ENCODE peak calls at places on chromosomes 1 and 21, in five cellular contexts. C, L, I, J and O are unnamed samples.

GRCh38 chr1:92481598-92482403 is 4.9 kb downstream of the GFI1 start:
- DNase-seq in C (peak), L (peak), I (no peak), J (no peak), O (no peak)

GRCh38 chr1:54139711-54140110 is 13.1 kb downstream of the CDCP2 start:
- DNase-seq in C (no peak), L (no peak), I (no peak), J (no peak), O (no peak)

GRCh38 chr21:26177187-26177586 is 6.6 kb upstream of the APP start:
- DNase-seq in C (no peak), L (no peak), I (no peak), J (no peak), O (no peak)

GRCh38 chr1:200739499-200740290 is 1.0 kb downstream of the CAMSAP2 start:
- DNase-seq in C (peak), L (peak), I (peak), J (no peak), O (no peak)

GRCh38 chr1:29670752-29671151 is 434.4 kb downstream of the PTPRU start:
- DNase-seq in C (peak), L (no peak), I (peak), J (no peak), O (peak)

GRCh38 chr1:232751393-232752140 is 53.6 kb upstream of the MAP10 start:
- DNase-seq in C (no peak), L (no peak), I (no peak), J (no peak), O (no peak)

GRCh38 chr1:187001198-187001904 is 172.6 kb downstream of the PLA2G4A start:
- DNase-seq in C (no peak), L (no peak), I (no peak), J (no peak), O (no peak)

GRCh38 chr1:212749924-212750535 is 41.5 kb downstream of the NSL1 start:
- DNase-seq in C (no peak), L (no peak), I (no peak), J (peak), O (no peak)

GRCh38 chr1:201316556-201316955 is 33.2 kb downstream of the PKP1 start:
- DNase-seq in C (no peak), L (peak), I (no peak), J (no peak), O (no peak)

DNA sequence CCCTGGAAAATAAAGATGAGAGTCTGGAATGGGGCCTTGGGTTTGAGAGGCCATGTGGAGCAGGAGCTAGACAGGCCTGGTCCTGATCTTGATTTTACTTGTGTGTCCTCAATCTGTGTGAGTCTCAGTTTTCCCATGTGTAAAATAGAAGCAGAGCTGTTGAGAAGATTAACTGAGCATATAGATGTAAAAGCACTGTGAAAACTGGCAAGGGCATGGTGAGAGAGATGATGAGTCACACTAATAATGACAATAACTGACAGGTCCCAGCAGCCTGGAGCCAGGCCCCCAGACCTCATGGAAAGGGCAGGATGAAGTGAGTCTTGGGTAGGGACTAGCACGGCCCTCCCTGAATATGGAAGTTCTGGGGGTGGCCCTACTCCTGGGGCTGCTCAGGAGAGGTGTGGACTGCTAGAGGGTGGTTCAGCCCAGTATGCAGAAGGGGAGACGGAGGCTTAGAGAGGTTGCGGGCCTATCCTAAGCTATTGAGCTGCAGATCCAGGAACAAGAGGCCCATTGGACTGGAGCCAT is 2.8 kb upstream of the AHDC1 start:
- DNase-seq in C (no peak), L (peak), I (no peak), J (no peak), O (no peak)
- TF ChIP-seq CTCF in C (no peak), L (no peak), I (no peak), J (no peak), O (peak)

GRCh38 chr1:18921506-18922251 is 19.3 kb upstream of the ALDH4A1 start:
- DNase-seq in C (no peak), L (no peak), I (no peak), J (no peak), O (no peak)
- TF ChIP-seq CTCF in C (no peak), L (no peak), I (no peak), J (no peak), O (no peak)

DNA sequence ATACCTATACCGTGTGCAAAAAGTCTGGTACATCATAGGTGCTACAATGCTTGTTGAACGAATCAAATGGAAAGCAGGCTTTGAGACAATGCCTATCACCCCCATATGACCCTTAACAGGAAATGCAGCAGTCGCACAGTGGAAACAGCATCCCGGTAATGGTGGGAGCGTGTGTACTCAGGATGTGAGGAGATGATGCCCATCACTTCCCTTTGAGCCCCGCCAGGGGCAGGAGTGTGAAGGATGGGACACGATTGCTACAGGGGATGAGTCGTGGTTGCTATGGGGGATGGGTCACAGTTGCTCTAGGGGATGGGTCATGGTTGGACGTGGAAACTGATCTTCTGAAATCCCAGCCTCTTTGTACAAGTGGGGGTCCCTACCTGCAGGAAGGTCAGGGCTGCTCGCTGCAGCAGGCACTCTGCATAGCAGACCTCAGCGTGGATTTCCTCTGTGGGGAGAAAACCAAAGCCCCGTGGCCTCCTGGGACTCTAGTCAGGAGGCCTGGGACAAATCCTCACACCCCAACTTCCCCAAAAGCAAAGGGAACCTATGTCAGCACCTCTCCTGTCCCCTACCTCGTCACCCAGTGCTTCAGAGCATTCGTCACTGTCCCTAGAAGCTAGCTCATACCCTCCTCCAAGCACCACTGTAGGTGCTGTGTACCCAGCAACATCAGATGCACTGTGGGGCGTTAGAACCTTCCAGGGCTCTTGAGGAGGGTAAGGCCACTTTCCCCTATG is 19.3 kb downstream of the TTC39A start:
- DNase-seq in C (no peak), L (no peak), I (no peak), J (no peak), O (no peak)
- TF ChIP-seq CTCF in C (no peak), L (no peak), I (no peak), J (peak), O (no peak)

DNA sequence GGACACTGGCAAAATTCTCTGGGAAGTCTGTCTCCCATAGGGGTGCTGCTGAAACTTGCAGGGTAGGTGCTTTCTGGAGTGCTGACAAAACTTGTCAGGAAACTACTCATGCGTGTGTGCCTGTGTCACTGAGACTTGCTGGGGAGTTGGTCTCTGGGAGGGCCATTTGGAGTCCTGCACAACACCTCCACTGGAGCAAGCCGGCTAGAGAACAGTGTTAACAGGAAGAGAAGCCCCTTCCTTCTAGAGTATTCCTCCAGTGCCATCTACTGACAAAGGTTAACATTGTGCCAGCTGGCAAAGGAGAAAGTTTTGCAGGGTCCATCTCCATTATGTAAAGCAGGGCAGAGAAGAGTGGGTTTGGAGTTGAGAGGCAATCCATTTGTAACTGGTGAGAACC is 30.0 kb downstream of the ZMYM4 start:
- DNase-seq in C (peak), L (no peak), I (no peak), J (peak), O (no peak)
- TF ChIP-seq CTCF in C (peak), L (peak), I (peak), J (peak), O (peak)

GRCh38 chr1:223622132-223622842 is 43.2 kb downstream of the CAPN8 start:
- DNase-seq in C (no peak), L (no peak), I (no peak), J (no peak), O (no peak)
- TF ChIP-seq CTCF in C (no peak), L (no peak), I (no peak), J (no peak), O (no peak)

DNA sequence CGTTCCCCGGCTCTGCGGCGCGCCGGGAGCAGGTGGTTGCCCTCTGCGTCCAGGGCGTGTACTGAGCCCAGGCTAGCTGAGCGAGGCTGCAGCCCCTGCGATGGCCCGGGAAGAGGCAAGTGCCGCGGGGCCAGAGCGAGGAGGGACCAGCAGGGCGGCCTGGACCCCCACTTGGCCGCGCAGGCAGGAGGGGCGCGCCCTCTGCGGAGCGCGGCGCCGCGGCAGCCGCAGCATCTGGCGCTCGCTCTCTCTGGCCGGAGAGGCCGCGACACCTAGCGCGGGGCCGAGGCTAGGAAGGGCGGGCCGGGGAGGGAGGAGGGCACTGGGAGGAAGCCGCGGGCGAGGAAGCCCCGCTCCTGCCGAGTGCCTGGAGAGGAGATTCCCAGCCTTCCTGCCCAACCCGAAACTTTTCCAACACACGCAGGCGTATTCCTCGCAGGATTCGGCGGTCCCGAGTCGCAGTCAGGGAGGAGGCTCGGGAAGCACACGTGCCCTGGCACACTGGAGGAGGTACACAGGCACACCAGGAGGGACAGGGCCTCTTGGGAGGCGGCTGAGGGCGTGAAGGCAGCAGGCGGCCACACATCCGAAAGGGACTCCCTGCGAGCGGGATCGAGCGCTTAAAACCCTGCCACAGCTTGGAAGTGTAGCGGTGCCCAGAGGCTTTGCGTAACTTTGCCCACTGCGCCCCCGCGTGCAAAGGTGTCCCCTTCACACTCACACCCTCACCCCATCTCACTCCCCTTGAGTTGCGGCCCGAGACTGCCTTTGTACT is 4.8 kb upstream of the PROX1 start:
- DNase-seq in C (no peak), L (peak), I (no peak), J (no peak), O (no peak)
- TF ChIP-seq CTCF in C (no peak), L (no peak), I (no peak), J (no peak), O (no peak)

GRCh38 chr1:1615256-1616044 is at the start of gene MIB2:
- DNase-seq in C (peak), L (peak), I (peak), J (peak), O (peak)
- TF ChIP-seq CTCF in C (no peak), L (no peak), I (no peak), J (peak), O (no peak)

GRCh38 chr21:41137401-41137800 is 30.6 kb upstream of the BACE2 start:
- DNase-seq in C (no peak), L (no peak), I (no peak), J (no peak), O (no peak)

GRCh38 chr21:41136286-41136685 is 31.7 kb upstream of the BACE2 start:
- DNase-seq in C (no peak), L (no peak), I (no peak), J (no peak), O (no peak)

GRCh38 chr21:41130883-41131282 is 37.1 kb upstream of the BACE2 start:
- DNase-seq in C (no peak), L (no peak), I (no peak), J (no peak), O (no peak)

GRCh38 chr21:41135715-41136114 is 32.2 kb upstream of the BACE2 start:
- DNase-seq in C (no peak), L (no peak), I (no peak), J (no peak), O (no peak)

DNA sequence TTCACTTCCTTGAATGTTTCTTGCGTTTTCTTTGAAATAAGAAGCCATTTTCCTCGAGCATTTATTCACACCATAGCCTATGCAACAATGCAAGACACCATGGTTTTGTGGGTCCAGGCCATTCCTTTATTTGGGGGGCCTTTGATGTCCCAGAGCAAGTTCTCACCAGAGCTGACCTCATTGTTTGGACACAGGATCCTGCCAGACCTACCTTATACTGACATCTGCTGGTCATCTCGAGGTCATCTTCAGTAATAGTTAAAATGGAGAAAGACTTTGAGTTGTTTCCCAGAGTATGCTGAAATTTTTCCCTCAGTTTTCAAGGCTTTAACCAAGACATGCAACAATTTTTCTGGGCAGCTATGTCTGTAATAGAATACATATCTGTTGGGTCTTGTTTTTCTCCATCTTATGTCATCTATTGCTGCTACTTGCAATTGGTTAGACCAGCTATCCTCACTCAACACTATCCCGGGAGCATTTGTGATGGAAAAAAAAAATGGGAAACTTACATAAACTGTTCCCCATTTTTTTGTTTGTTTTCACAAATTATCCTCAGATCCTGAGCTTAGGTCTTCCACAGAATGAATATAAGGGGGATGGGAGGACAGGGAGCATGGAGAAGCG is 34.0 kb upstream of the BACE2 start:
- DNase-seq in C (no peak), L (no peak), I (no peak), J (peak), O (no peak)
- TF ChIP-seq CTCF in C (peak), L (peak), I (peak), J (peak), O (no peak)

GRCh38 chr1:50959913-50960844 is at the start of gene FAF1:
- DNase-seq in C (peak), L (peak), I (peak), J (peak), O (peak)
- TF ChIP-seq CTCF in C (peak), L (peak), I (no peak), J (peak), O (no peak)

DNA sequence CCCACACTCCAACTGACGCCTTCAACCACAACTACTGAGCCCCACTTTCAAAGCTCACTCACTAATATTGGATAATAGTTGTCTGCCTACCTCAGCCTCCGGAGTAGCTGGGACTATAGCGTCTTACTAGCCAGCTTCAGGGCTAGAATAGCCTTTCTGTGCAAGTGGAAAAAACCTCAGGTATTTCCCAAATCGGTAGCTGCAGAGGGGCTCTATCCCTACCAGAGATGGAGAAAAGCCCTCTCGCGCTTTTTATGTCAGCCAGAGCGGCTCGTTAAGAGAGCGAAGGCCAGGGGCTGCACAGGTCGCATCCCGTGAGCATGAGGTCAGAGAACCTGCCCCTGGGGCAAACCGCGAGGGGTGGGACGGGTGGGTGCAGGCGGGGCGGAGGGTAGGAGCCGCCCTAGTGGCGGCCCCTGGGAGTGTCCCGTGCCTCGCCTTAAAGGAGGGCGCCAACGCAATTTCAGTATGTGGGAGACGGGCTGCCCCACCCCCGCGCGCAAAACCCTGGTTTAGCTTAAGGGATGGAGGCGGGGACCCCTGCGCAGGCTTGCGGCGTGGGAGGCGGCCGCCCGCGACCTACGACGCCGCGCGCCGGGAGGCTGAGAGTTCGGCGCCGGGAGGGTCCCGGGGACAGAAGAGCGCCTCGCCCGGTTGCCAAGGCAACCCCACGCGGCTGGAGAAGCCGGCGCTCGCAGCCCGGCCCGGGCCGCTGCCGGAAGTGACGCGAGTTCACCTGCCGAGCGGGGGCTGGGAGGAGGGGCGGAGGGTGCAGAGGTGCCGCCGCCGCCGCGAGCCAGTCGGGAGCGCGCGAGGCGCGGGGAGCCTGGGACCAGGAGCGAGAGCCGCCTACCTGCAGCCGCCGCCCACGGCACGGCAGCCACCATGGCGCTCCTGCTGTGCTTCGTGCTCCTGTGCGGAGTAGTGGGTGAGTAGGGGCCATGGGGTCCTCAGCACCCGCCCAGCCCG is at the start of gene CXADR:
- DNase-seq in C (peak), L (peak), I (no peak), J (peak), O (peak)
- TF ChIP-seq CTCF in C (peak), L (peak), I (no peak), J (peak), O (no peak)